ENCODE peak calls at places on chromosomes 12 and 14, in nine cellular contexts. E, N, Z, D, M, P, Y, X and W are unnamed samples.

GRCh38 chr12:40622246-40622838 is 69.9 kb upstream of the CNTN1 start:
- DNase-seq in Y (peak; percentile 57), M (peak; percentile 11), X (no peak), D (no peak), N (peak; percentile 13), Z (no peak), E (peak; percentile 87), P (peak; percentile 43), W (peak; percentile 12)

GRCh38 chr12:116539905-116540482 is 19.2 kb upstream of the MAP1LC3B2 start:
- DNase-seq in D (no peak), M (no peak), N (no peak), P (peak; percentile 59), E (peak; percentile 90), Z (peak; percentile 24), Y (peak; percentile 36), X (no peak), W (no peak)

GRCh38 chr12:92844147-92844763 is 84.8 kb downstream of the EEA1 start:
- DNase-seq in N (no peak), M (no peak), P (no peak), Y (no peak), E (no peak), X (no peak), Z (no peak), D (no peak), W (no peak)

GRCh38 chr12:124507188-124508109 is 60.0 kb downstream of the NCOR2 start:
- DNase-seq in N (no peak), M (no peak), Y (no peak), E (no peak), P (peak; percentile 74), D (no peak), Z (no peak), X (no peak), W (no peak)

GRCh38 chr14:67883717-67884116 is 64.1 kb downstream of the RAD51B start:
- DNase-seq in P (no peak), M (no peak), N (no peak), E (peak; percentile 42), Z (no peak), D (no peak), Y (peak; percentile 3), X (no peak), W (no peak)

GRCh38 chr12:2944401-2945047 is 14.7 kb upstream of the TEAD4 start:
- DNase-seq in N (peak; percentile 54), E (peak; percentile 97), D (peak; percentile 43), Y (no peak), Z (no peak), M (peak; percentile 51), P (peak; percentile 61), X (peak; percentile 26), W (peak; percentile 59)

GRCh38 chr12:13536219-13536910 is 339.8 kb downstream of the EMP1 start:
- DNase-seq in D (no peak), E (no peak), N (no peak), Y (no peak), M (no peak), P (no peak), Z (no peak), X (no peak), W (peak; percentile 2)

GRCh38 chr12:123164222-123164621 is 13.3 kb upstream of the PITPNM2 start:
- DNase-seq in E (peak; percentile 67), Z (no peak), M (no peak), D (no peak), Y (no peak), P (no peak), N (no peak), X (no peak), W (no peak)

GRCh38 chr12:55624056-55624455 is 12.6 kb upstream of the OR10P1 start:
- DNase-seq in N (peak; percentile 27), X (no peak), D (no peak), P (no peak), E (no peak), Z (no peak), M (no peak), Y (no peak), W (peak; percentile 55)